ENCODE peak calls at places on chromosomes 7 and 10, in ten cellular contexts. G, E, U, S, Q, P, H, R, X and B are unnamed samples.

GRCh38 chr10:29535778-29536459 is 98.9 kb downstream of the SVIL start:
- DNase-seq in G (peak; percentile 48), E (no peak), U (peak; percentile 69), S (no peak), Q (no peak), P (no peak), H (no peak), R (no peak), X (no peak), B (no peak)

GRCh38 chr10:121627810-121628209 is 29.6 kb upstream of the FGFR2 start:
- DNase-seq in G (peak; percentile 27), E (no peak), U (no peak), S (no peak), Q (peak; percentile 4), P (no peak), H (peak; percentile 5), R (no peak), X (no peak), B (no peak)

GRCh38 chr7:133053321-133053891 is 28.5 kb downstream of the CHCHD3 start:
- DNase-seq in G (peak; percentile 99), E (no peak), U (no peak), S (peak; percentile 19), Q (peak; percentile 61), P (peak; percentile 93), H (peak; percentile 94), R (peak; percentile 88), X (no peak), B (peak; percentile 97)

GRCh38 chr7:27434729-27435400 is 192.3 kb downstream of the EVX1 start:
- DNase-seq in G (no peak), E (no peak), U (no peak), S (no peak), Q (peak; percentile 69), P (peak; percentile 4), H (no peak), R (no peak), X (no peak), B (peak; percentile 35)

GRCh38 chr7:3404490-3404889 is 103.4 kb downstream of the SDK1 start:
- DNase-seq in G (peak; percentile 72), E (no peak), U (no peak), S (no peak), Q (no peak), P (peak; percentile 43), H (peak; percentile 0), R (peak; percentile 8), X (no peak), B (peak; percentile 5)

GRCh38 chr10:30433286-30433778 is 652 bp upstream of the MAP3K8 start:
- DNase-seq in G (peak; percentile 77), E (peak; percentile 38), U (peak; percentile 88), S (peak; percentile 84), Q (no peak), P (peak; percentile 86), H (peak; percentile 80), R (peak; percentile 92), X (peak; percentile 76), B (peak; percentile 68)

GRCh38 chr7:25891591-25891990 is 260.4 kb upstream of the NFE2L3 start:
- DNase-seq in G (no peak), E (no peak), U (no peak), S (no peak), Q (no peak), P (no peak), H (no peak), R (no peak), X (no peak), B (no peak)

GRCh38 chr7:45457591-45457990 is 116.6 kb upstream of the ADCY1 start:
- DNase-seq in G (peak; percentile 34), E (no peak), U (no peak), S (no peak), Q (no peak), P (no peak), H (no peak), R (no peak), X (no peak), B (no peak)

GRCh38 chr10:62620491-62620890 is 184.0 kb upstream of the ADO start:
- DNase-seq in G (no peak), E (peak; percentile 38), U (no peak), S (no peak), Q (no peak), P (no peak), H (no peak), R (no peak), X (no peak), B (no peak)

GRCh38 chr7:92246363-92247101 is 758 bp downstream of the ANKIB1 start:
- DNase-seq in G (peak; percentile 25), E (peak; percentile 44), U (peak; percentile 16), S (peak; percentile 26), Q (no peak), P (no peak), H (no peak), R (peak; percentile 25), X (no peak), B (peak; percentile 16)

GRCh38 chr10:49414496-49414895 is 18.6 kb upstream of the DRGX start:
- DNase-seq in G (no peak), E (no peak), U (no peak), S (no peak), Q (no peak), P (no peak), H (no peak), R (no peak), X (no peak), B (no peak)

GRCh38 chr7:23712368-23713284 is 2.6 kb downstream of the STK31 start:
- DNase-seq in G (peak; percentile 57), E (peak; percentile 67), U (peak; percentile 65), S (peak; percentile 49), Q (peak; percentile 19), P (peak; percentile 82), H (peak; percentile 69), R (peak; percentile 80), X (no peak), B (peak; percentile 77)

GRCh38 chr10:89644691-89644966 is 413 bp downstream of the PANK1 start:
- DNase-seq in G (no peak), E (peak; percentile 65), U (no peak), S (no peak), Q (no peak), P (no peak), H (no peak), R (no peak), X (no peak), B (no peak)

GRCh38 chr7:106775552-106775936 is 89.5 kb upstream of the PIK3CG start:
- DNase-seq in G (peak; percentile 88), E (no peak), U (no peak), S (no peak), Q (peak; percentile 70), P (peak; percentile 68), H (peak; percentile 64), R (peak; percentile 57), X (no peak), B (peak; percentile 87)

GRCh38 chr10:12656518-12657142 is 307.3 kb downstream of the CAMK1D start:
- DNase-seq in G (peak; percentile 66), E (peak; percentile 72), U (peak; percentile 58), S (peak; percentile 67), Q (peak; percentile 26), P (peak; percentile 73), H (peak; percentile 66), R (peak; percentile 69), X (no peak), B (peak; percentile 72)

GRCh38 chr10:85978566-85979358 is 387.8 kb downstream of the GRID1 start:
- DNase-seq in G (no peak), E (no peak), U (no peak), S (no peak), Q (no peak), P (no peak), H (no peak), R (no peak), X (no peak), B (no peak)

GRCh38 chr7:142885311-142886230 is at the start of gene TRPV6:
- DNase-seq in G (no peak), E (no peak), U (peak; percentile 33), S (no peak), Q (no peak), P (no peak), H (no peak), R (no peak), X (no peak), B (no peak)

GRCh38 chr7:15555385-15555859 is 6.4 kb downstream of the AGMO start:
- DNase-seq in G (no peak), E (no peak), U (no peak), S (no peak), Q (no peak), P (peak; percentile 43), H (peak; percentile 36), R (peak; percentile 34), X (no peak), B (peak; percentile 63)
- TF ChIP-seq CTCF in G (peak; percentile 42), E (no peak), U (peak; percentile 18), S (no peak), Q (peak; percentile 14), P (peak; percentile 29), H (peak; percentile 46), R (peak; percentile 24), X (peak; percentile 58), B (peak; percentile 47)

DNA sequence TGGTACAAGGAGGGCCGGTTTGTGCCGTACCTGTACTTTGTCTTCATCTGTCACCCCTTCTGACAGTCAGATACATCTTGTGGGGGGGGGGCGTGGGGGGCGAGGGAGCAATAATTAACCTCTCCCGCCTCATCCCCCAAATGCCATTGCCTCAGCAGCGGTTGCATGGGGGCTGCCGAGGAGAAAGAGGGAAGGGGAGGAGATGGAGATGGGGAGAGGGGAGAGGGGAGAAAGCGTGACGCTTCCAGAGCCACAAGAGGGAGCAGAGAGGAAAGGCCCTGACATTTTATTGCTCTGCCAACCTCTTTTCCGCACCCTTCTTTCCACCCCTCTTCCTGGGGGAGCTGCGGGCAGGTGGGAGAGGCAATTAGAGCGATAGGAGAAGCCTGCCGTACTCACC is 11.8 kb downstream of the KAZALD1 start:
- DNase-seq in G (no peak), E (no peak), U (no peak), S (no peak), Q (no peak), P (no peak), H (no peak), R (no peak), X (no peak), B (no peak)
- H3K4me3 ChIP-seq in G (no peak overlapping the region), E (no peak overlapping the region), U (no peak overlapping the region), S (no peak overlapping the region), Q (no peak overlapping the region), P (no peak overlapping the region), H (no peak overlapping the region), R (no peak overlapping the region), X (no peak overlapping the region), B (no peak overlapping the region)

GRCh38 chr10:18615618-18616017 is 35.8 kb downstream of the NSUN6 start:
- DNase-seq in G (no peak), E (no peak), U (no peak), S (no peak), Q (no peak), P (no peak), H (no peak), R (no peak), X (no peak), B (peak; percentile 74)
- TF ChIP-seq CTCF in G (no peak), E (no peak), U (no peak), S (no peak), Q (no peak), P (no peak), H (no peak), R (no peak), X (no peak), B (no peak)

GRCh38 chr10:115171392-115171960 is 78.3 kb downstream of the ATRNL1 start:
- DNase-seq in G (peak; percentile 1), E (peak; percentile 24), U (no peak), S (peak; percentile 1), Q (no peak), P (peak; percentile 19), H (peak; percentile 12), R (peak; percentile 18), X (no peak), B (peak; percentile 4)
- H3K4me3 ChIP-seq in G (no peak overlapping the region), E (no peak overlapping the region), U (no peak overlapping the region), S (no peak overlapping the region), Q (no peak overlapping the region), P (no peak overlapping the region), H (no peak overlapping the region), R (no peak overlapping the region), X (no peak overlapping the region), B (no peak overlapping the region)